ENCODE peak calls at places on chromosomes 4 and X, in nine cellular contexts. Y, B, D, S, U, X, A, Q and T are unnamed samples.

GRCh38 chrX:135476378-135476777 is 44.1 kb upstream of the INTS6L start:
- DNase-seq in S (no peak), U (no peak), D (no peak), Q (no peak), B (no peak), Y (no peak), A (no peak), X (no peak), T (no peak)

GRCh38 chr4:3384771-3385701 is 56.7 kb upstream of the HGFAC start:
- DNase-seq in U (no peak), D (peak), Y (no peak), S (peak), X (peak), B (no peak), Q (peak), A (peak), T (no peak)

GRCh38 chrX:34631826-34632225 is 25.3 kb downstream of the TMEM47 start:
- DNase-seq in X (no peak), S (no peak), D (no peak), Y (no peak), Q (no peak), B (no peak), A (no peak), U (peak), T (no peak)

GRCh38 chrX:152927858-152928760 is 30.2 kb downstream of the ZNF185 start:
- DNase-seq in X (no peak), B (no peak), A (no peak), D (no peak), Y (no peak), U (no peak), Q (no peak), S (peak), T (no peak)

GRCh38 chr4:81566076-81566663 is 94.5 kb upstream of the RASGEF1B start:
- DNase-seq in S (peak), B (no peak), D (no peak), X (no peak), U (no peak), Q (no peak), Y (no peak), A (no peak), T (no peak)

GRCh38 chr4:8328866-8329559 is 59.5 kb downstream of the HTRA3 start:
- DNase-seq in D (no peak), U (no peak), B (no peak), A (peak), S (no peak), Y (no peak), Q (peak), X (no peak), T (peak)

GRCh38 chrX:8849462-8849861 is 48.3 kb upstream of the FAM9A start:
- DNase-seq in Y (no peak), B (no peak), D (no peak), U (peak), S (no peak), X (no peak), A (no peak), Q (no peak), T (no peak)

GRCh38 chr4:79014230-79014629 is 75.0 kb upstream of the PAQR3 start:
- DNase-seq in D (no peak), S (no peak), X (no peak), B (no peak), Q (no peak), U (no peak), A (no peak), Y (no peak), T (no peak)

GRCh38 chr4:171954650-171955049 is 141.4 kb downstream of the GALNTL6 start:
- DNase-seq in Y (no peak), D (no peak), X (no peak), B (no peak), Q (no peak), A (no peak), S (no peak), U (no peak), T (no peak)

GRCh38 chrX:115036029-115036428 is 18.6 kb upstream of the IL13RA2 start:
- DNase-seq in B (no peak), D (no peak), X (no peak), S (no peak), A (no peak), Q (no peak), Y (no peak), U (no peak), T (no peak)

GRCh38 chr4:7759221-7759620 is 180.4 kb downstream of the AFAP1 start:
- DNase-seq in X (no peak), S (no peak), U (no peak), Q (no peak), Y (no peak), B (no peak), A (no peak), D (no peak), T (no peak)

GRCh38 chr4:24130637-24131036 is 240.8 kb upstream of the PPARGC1A start:
- DNase-seq in S (no peak), U (no peak), A (no peak), Q (no peak), B (no peak), X (no peak), D (no peak), Y (no peak), T (no peak)

GRCh38 chr4:147287588-147287890 is 193.4 kb upstream of the EDNRA start:
- DNase-seq in S (no peak), U (no peak), D (no peak), A (no peak), Q (no peak), Y (no peak), X (no peak), B (no peak), T (no peak)

GRCh38 chr4:173191623-173192041 is 23.0 kb downstream of the GALNT7 start:
- DNase-seq in Q (no peak), U (peak), Y (no peak), D (no peak), X (no peak), A (no peak), S (no peak), B (no peak), T (no peak)

GRCh38 chrX:13994104-13994503 is 35.6 kb downstream of the GEMIN8 start:
- DNase-seq in X (no peak), A (no peak), D (no peak), U (no peak), B (no peak), Q (no peak), Y (no peak), S (no peak), T (no peak)

GRCh38 chrX:134025986-134026731 is 40.8 kb upstream of the GPC3 start:
- DNase-seq in D (no peak), X (no peak), A (no peak), B (no peak), U (no peak), Q (no peak), S (no peak), Y (no peak), T (no peak)

GRCh38 chr4:183504930-183505555 is at the start of gene ING2:
- DNase-seq in Q (peak), A (no peak), S (no peak), D (no peak), Y (peak), U (no peak), X (peak), B (no peak), T (peak)

GRCh38 chrX:108224727-108225455 is 133.3 kb downstream of the ATG4A start:
- DNase-seq in A (no peak), Q (no peak), U (peak), D (no peak), S (no peak), X (no peak), Y (no peak), B (no peak), T (no peak)

GRCh38 chr4:80045831-80046230 is 27.2 kb downstream of the ANTXR2 start:
- DNase-seq in A (no peak), Y (no peak), B (no peak), S (no peak), Q (no peak), X (no peak), D (no peak), U (peak), T (no peak)

GRCh38 chrX:19805054-19805690 is 82.2 kb downstream of the SH3KBP1 start:
- DNase-seq in B (no peak), A (no peak), D (no peak), S (no peak), Y (no peak), Q (no peak), U (no peak), X (no peak), T (no peak)

GRCh38 chrX:34734383-34734782 is 77.3 kb upstream of the TMEM47 start:
- DNase-seq in S (no peak), U (peak), D (no peak), A (no peak), X (no peak), B (no peak), Q (no peak), Y (no peak), T (no peak)

GRCh38 chrX:107442914-107443527 is 6.4 kb upstream of the FRMPD3 start:
- DNase-seq in D (no peak), Q (no peak), U (no peak), X (no peak), Y (no peak), B (no peak), A (no peak), S (no peak), T (no peak)

GRCh38 chr4:87249620-87250019 is 29.2 kb upstream of the KLHL8 start:
- DNase-seq in D (no peak), Q (no peak), U (no peak), B (no peak), Y (no peak), S (no peak), A (no peak), X (no peak), T (no peak)

GRCh38 chr4:72216539-72217277 is 184.9 kb downstream of the NPFFR2 start:
- DNase-seq in B (no peak), S (no peak), A (no peak), U (no peak), Q (no peak), X (no peak), D (no peak), Y (no peak), T (no peak)

GRCh38 chr4:70364002-70364401 is 3.4 kb downstream of the SMR3A start:
- DNase-seq in A (no peak), Q (no peak), D (no peak), U (no peak), Y (no peak), B (no peak), X (no peak), S (no peak), T (no peak)

GRCh38 chr4:113998531-113998930 is 19.1 kb upstream of the ARSJ start:
- DNase-seq in X (no peak), Q (no peak), Y (no peak), A (no peak), B (no peak), D (no peak), S (no peak), U (no peak), T (no peak)

GRCh38 chrX:129559800-129560199 is 19.7 kb downstream of the OCRL start:
- DNase-seq in B (no peak), Q (no peak), S (no peak), D (no peak), Y (no peak), U (no peak), A (no peak), X (no peak), T (no peak)

GRCh38 chr4:76055005-76055404 is 19.1 kb upstream of the CXCL11 start:
- DNase-seq in Q (no peak), Y (no peak), S (no peak), B (no peak), X (no peak), A (no peak), D (no peak), U (no peak), T (no peak)

GRCh38 chrX:10939384-10939783 is 171.7 kb upstream of the HCCS start:
- DNase-seq in S (no peak), D (no peak), A (no peak), B (no peak), U (peak), Y (no peak), X (no peak), Q (no peak), T (no peak)

GRCh38 chr4:153912296-153912695 is 123.4 kb upstream of the SFRP2 start:
- DNase-seq in B (no peak), S (no peak), Q (no peak), D (no peak), Y (no peak), X (no peak), A (no peak), U (no peak), T (no peak)

GRCh38 chrX:118174516-118174915 is 57.9 kb upstream of the KLHL13 start:
- DNase-seq in D (no peak), S (no peak), Q (no peak), B (no peak), X (no peak), Y (no peak), A (no peak), U (no peak), T (no peak)

GRCh38 chr4:173485164-173485563 is 44.9 kb downstream of the HAND2 start:
- DNase-seq in X (no peak), Q (no peak), S (no peak), Y (no peak), D (no peak), U (peak), A (no peak), B (no peak), T (no peak)

GRCh38 chr4:29559281-29559680 is 1160.9 kb upstream of the PCDH7 start:
- DNase-seq in A (no peak), U (no peak), B (no peak), Q (no peak), D (no peak), Y (no peak), X (no peak), S (no peak), T (no peak)

GRCh38 chrX:69104756-69105434 is 60.4 kb downstream of the PJA1 start:
- DNase-seq in X (no peak), S (no peak), Q (no peak), A (no peak), B (no peak), D (no peak), Y (no peak), U (no peak), T (no peak)

GRCh38 chr4:98474408-98474844 is 184.0 kb downstream of the TSPAN5 start:
- DNase-seq in Y (no peak), A (no peak), S (no peak), Q (no peak), U (peak), D (no peak), B (no peak), X (no peak), T (no peak)

GRCh38 chrX:40090961-40091360 is 6.8 kb downstream of the BCOR start:
- DNase-seq in B (no peak), Q (no peak), X (no peak), A (no peak), U (no peak), S (no peak), Y (no peak), D (no peak), T (no peak)
- H3K4me3 ChIP-seq in B (peak), Q (no peak), X (peak), A (no peak), U (no peak), S (peak), Y (peak), D (no peak), T (no peak)

DNA sequence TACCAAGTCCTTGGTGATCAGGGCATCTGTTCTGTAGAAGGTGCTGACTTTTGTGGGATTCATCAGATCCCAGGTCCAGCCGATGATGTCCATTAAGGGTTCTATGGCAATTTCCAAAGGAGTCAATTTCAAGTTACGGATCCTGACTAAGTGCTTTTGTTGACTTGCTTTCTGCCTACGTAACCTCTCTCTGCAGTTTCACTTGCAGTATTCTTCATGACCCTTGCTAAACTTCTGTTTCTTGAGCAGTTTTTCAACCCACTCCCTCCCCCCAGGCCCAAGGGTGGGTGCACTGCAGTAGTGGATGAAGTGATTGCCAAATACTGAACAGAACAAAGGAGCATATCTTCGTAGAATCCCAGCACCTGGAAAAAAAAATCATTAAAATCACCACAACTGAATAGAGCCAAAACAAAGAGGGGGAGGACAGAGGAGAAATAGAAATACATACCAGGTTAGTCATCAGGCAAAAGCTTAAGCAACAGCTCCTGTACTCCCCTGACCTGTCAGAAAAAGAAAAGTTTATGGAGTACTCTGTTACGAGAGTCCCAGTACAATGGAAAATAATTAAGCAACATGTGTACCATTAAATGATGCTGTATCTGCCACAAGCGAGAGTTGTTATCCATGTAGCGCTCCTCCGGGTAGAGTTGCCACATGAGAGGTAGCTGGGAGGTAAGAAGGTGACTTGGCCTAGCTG is 5.8 kb downstream of the CMC4 start:
- DNase-seq in A (no peak), S (no peak), B (no peak), Y (no peak), D (no peak), U (peak), X (no peak), Q (no peak), T (no peak)
- TF ChIP-seq POLR2A in A (no peak), S (no peak), B (no peak), Y (no peak), D (no peak), U (no peak), X (no peak), Q (no peak), T (no peak)

GRCh38 chr4:74097161-74097560 is 1.8 kb downstream of the CXCL2 start:
- DNase-seq in U (no peak), Q (no peak), S (no peak), A (no peak), B (no peak), Y (no peak), D (no peak), X (no peak), T (no peak)
- H3K4me3 ChIP-seq in U (no peak), Q (no peak), S (peak), A (no peak), B (peak), Y (no peak), D (no peak), X (no peak), T (no peak)

GRCh38 chrX:156000361-156000926 is 2.9 kb downstream of the IL9R start:
- DNase-seq in A (no peak), D (no peak), X (no peak), Y (no peak), S (no peak), B (no peak), U (no peak), Q (no peak), T (no peak)

GRCh38 chrX:155998116-155998515 is 620 bp downstream of the IL9R start:
- DNase-seq in Q (no peak), A (no peak), X (no peak), S (no peak), D (no peak), U (no peak), Y (no peak), B (no peak), T (no peak)

GRCh38 chrX:155998761-155999510 is 1.4 kb downstream of the IL9R start:
- DNase-seq in S (no peak), A (no peak), D (no peak), Y (no peak), U (no peak), Q (no peak), X (no peak), B (no peak), T (no peak)

GRCh38 chrX:155995476-155995875 is 2.0 kb upstream of the IL9R start:
- DNase-seq in Q (no peak), S (no peak), A (no peak), U (no peak), X (no peak), Y (no peak), B (no peak), D (no peak), T (no peak)

DNA sequence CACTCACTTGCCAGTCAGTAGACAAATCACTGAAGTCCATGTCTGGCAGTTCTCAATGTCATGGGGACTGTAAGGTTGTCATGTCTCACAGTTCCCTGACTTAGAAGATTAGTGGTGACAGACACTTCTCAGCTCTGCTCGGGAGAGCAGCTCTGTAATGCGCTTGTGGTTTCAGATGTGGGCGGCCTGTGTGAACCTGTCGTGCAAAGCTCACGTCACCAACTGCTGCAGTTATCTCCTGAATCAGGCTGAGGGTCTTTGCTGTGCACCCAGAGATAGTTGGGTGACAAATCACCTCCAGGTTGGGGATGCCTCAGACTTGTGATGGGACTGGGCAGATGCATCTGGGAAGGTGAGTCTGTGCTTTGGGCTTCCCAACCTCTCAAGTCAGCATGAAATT is at the start of gene IL9R:
- DNase-seq in U (no peak), Q (no peak), B (no peak), X (no peak), Y (no peak), A (no peak), D (no peak), S (no peak), T (no peak)
- TF ChIP-seq POLR2A in U (no peak), Q (no peak), B (no peak), X (no peak), Y (no peak), A (no peak), D (no peak), S (no peak), T (no peak)

GRCh38 chr4:176761872-176762271 is 30.9 kb downstream of the VEGFC start:
- DNase-seq in S (no peak), U (no peak), B (no peak), Y (no peak), A (no peak), D (no peak), Q (no peak), X (no peak), T (no peak)

GRCh38 chr4:176760468-176760867 is 32.3 kb downstream of the VEGFC start:
- DNase-seq in A (no peak), D (no peak), X (no peak), B (no peak), Q (no peak), S (no peak), U (no peak), Y (no peak), T (no peak)

GRCh38 chr4:176755624-176756023 is 37.1 kb downstream of the VEGFC start:
- DNase-seq in B (no peak), S (no peak), X (no peak), D (no peak), U (peak), Y (no peak), Q (no peak), A (no peak), T (no peak)

GRCh38 chr4:176755001-176755400 is 37.7 kb downstream of the VEGFC start:
- DNase-seq in U (no peak), X (no peak), B (no peak), A (no peak), S (no peak), Y (no peak), D (no peak), Q (no peak), T (no peak)

GRCh38 chr4:176758731-176759130 is 34.0 kb downstream of the VEGFC start:
- DNase-seq in S (no peak), B (no peak), Y (no peak), A (no peak), D (no peak), U (no peak), X (no peak), Q (no peak), T (no peak)
- H3K4me3 ChIP-seq in S (no peak), B (no peak), Y (no peak), A (no peak), D (no peak), U (no peak), X (no peak), Q (no peak), T (no peak)

GRCh38 chr4:55345980-55346850 is at the start of gene SRD5A3:
- DNase-seq in A (peak), S (peak), X (peak), B (peak), D (peak), Q (peak), Y (peak), U (peak), T (peak)
- TF ChIP-seq POLR2A in A (no peak), S (peak), X (no peak), B (no peak), D (peak), Q (no peak), Y (no peak), U (peak), T (no peak)

GRCh38 chr4:100117749-100118148 is 72.5 kb downstream of the DDIT4L start:
- DNase-seq in A (no peak), S (no peak), B (no peak), Q (no peak), U (no peak), X (no peak), D (no peak), Y (no peak), T (no peak)

GRCh38 chr4:100109921-100110320 is 80.3 kb downstream of the DDIT4L start:
- DNase-seq in S (no peak), A (no peak), Q (no peak), Y (no peak), B (no peak), X (no peak), U (no peak), D (no peak), T (no peak)

GRCh38 chr4:100118213-100118612 is 72.1 kb downstream of the DDIT4L start:
- DNase-seq in D (no peak), Q (no peak), B (no peak), Y (no peak), U (peak), X (no peak), A (no peak), S (no peak), T (no peak)

GRCh38 chr4:100114909-100115308 is 75.4 kb downstream of the DDIT4L start:
- DNase-seq in Y (no peak), Q (no peak), S (no peak), U (no peak), D (no peak), X (no peak), A (no peak), B (no peak), T (no peak)

GRCh38 chr4:100113732-100114131 is 76.5 kb downstream of the DDIT4L start:
- DNase-seq in B (no peak), Q (no peak), Y (no peak), X (no peak), A (no peak), S (no peak), D (no peak), U (no peak), T (no peak)
- H3K4me3 ChIP-seq in B (no peak), Q (no peak), Y (no peak), X (no peak), A (no peak), S (no peak), D (no peak), U (no peak), T (no peak)